ENCODE peak calls at places on chromosomes 7 and 10, in five cellular contexts. S is GM12878, X is MCF 10A, B is brain microvascular endothelial cell, D is colonic mucosa. A is an unnamed sample.

GRCh38 chr10:45061982-45062381 is 61.3 kb downstream of the ZNF22 start:
- DNase-seq in X (peak; percentile 23), S (no peak), B (no peak), D (no peak), A (no peak)

GRCh38 chr10:20327954-20328353 is 511.7 kb downstream of the PLXDC2 start:
- DNase-seq in X (no peak), S (no peak), D (no peak), B (no peak), A (no peak)

GRCh38 chr10:81920213-81920829 is 45.3 kb downstream of the NRG3 start:
- DNase-seq in X (peak; percentile 30), S (no peak), D (no peak), B (no peak), A (peak; percentile 31)

GRCh38 chr10:132464256-132465192 is 67.5 kb downstream of the PWWP2B start:
- DNase-seq in D (peak; percentile 62), B (no peak), X (no peak), S (no peak), A (no peak)

GRCh38 chr10:102988404-102989314 is 70.6 kb downstream of the CNNM2 start:
- DNase-seq in S (no peak), B (peak; percentile 40), X (peak; percentile 46), D (no peak), A (no peak)

GRCh38 chr10:11134411-11134810 is 116.7 kb downstream of the CELF2 start:
- DNase-seq in X (no peak), S (no peak), B (no peak), D (no peak), A (no peak)

GRCh38 chr7:87231243-87231642 is 11.7 kb upstream of the TMEM243 start:
- DNase-seq in S (no peak), D (no peak), X (no peak), B (no peak), A (no peak)

GRCh38 chr7:95794917-95795515 is 22.7 kb downstream of the DYNC1I1 start:
- DNase-seq in X (peak; percentile 53), S (no peak), D (no peak), B (peak; percentile 33), A (no peak)

GRCh38 chr7:33471636-33472242 is 342.4 kb downstream of the BBS9 start:
- DNase-seq in D (no peak), X (no peak), B (no peak), S (no peak), A (no peak)

GRCh38 chr7:116779921-116780320 is 82.5 kb upstream of the CAPZA2 start:
- DNase-seq in D (no peak), S (no peak), B (no peak), X (no peak), A (no peak)

GRCh38 chr7:47801423-47801822 is 146.8 kb downstream of the PKD1L1 start:
- DNase-seq in D (no peak), B (no peak), X (no peak), S (no peak), A (no peak)

GRCh38 chr7:40530292-40530691 is 395.5 kb downstream of the SUGCT start:
- DNase-seq in S (no peak), B (no peak), D (no peak), X (no peak), A (no peak)

GRCh38 chr7:86202833-86203232 is 440.9 kb upstream of the GRM3 start:
- DNase-seq in B (no peak), S (no peak), D (no peak), X (no peak), A (no peak)

GRCh38 chr10:775245-776075 is 86.0 kb upstream of the DIP2C start:
- DNase-seq in D (no peak), B (no peak), X (peak; percentile 86), S (no peak), A (no peak)

GRCh38 chr7:16203065-16203464 is 218.3 kb downstream of the CRPPA start:
- DNase-seq in D (peak; percentile 71), S (no peak), X (peak; percentile 49), B (no peak), A (no peak)

GRCh38 chr10:131697461-131698128 is 203.2 kb upstream of the PPP2R2D start:
- DNase-seq in B (no peak), D (no peak), S (no peak), X (no peak), A (no peak)

GRCh38 chr7:22447759-22448158 is 52.2 kb downstream of the STEAP1B start:
- DNase-seq in X (no peak), B (no peak), S (peak; percentile 88), D (no peak), A (no peak)

GRCh38 chr7:3922175-3922635 is 621.2 kb downstream of the SDK1 start:
- DNase-seq in B (peak; percentile 99), X (peak; percentile 85), D (peak; percentile 27), S (no peak), A (peak; percentile 7)

GRCh38 chr10:37789590-37789989 is 67.8 kb downstream of the ZNF248 start:
- DNase-seq in S (no peak), B (no peak), D (no peak), X (no peak), A (no peak)

GRCh38 chr7:151796091-151796870 is 80.6 kb downstream of the PRKAG2 start:
- DNase-seq in D (peak; percentile 47), X (peak; percentile 84), B (no peak), S (no peak), A (peak; percentile 32)
- TF ChIP-seq CTCF in D (no peak), X (no peak), B (no peak), S (no peak), A (no peak)

DNA sequence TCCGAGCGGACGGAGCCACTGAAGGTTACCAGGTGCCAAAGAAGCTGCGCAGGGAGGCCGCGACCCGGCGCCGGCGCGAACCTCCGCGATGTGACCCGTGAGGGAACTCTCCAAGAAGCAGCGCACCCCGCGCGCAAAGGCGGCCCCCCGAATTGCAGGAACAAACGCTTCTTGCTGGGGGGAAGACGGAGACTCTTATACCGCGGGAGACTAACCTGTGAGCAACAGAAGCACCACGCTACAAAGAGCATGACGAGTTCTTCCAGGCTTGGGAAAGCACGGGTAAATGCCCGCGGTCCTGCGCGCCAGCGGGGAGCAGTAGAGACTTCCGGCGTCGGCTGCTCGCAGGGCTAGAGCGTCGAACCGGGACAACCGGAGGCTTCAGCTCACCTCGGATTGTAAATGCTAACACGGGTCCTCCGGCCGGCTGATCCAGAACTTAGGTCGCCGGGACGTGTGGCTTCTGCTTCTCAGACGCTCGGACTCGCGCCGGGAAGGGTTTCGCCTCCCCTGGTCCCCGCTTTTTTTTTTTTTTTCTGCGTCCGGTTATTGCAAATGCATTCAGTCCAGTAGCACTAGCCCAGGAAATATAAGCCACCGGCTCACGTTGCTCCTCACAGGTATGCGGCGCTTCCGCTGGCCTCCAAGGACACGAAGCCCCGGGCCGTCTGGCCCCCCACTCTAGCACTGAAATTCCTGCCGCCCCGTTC is at the start of gene COA1:
- DNase-seq in X (peak; percentile 89), B (peak; percentile 84), S (peak; percentile 68), D (peak; percentile 89), A (peak; percentile 85)
- TF ChIP-seq CTCF in X (no peak), B (peak; percentile 11), S (no peak), D (no peak), A (peak; percentile 26)

GRCh38 chr10:6406220-6407033 is 173.6 kb downstream of the PRKCQ start:
- DNase-seq in B (peak; percentile 36), X (peak; percentile 46), D (no peak), S (no peak), A (peak; percentile 57)

GRCh38 chr10:6410830-6411229 is 169.2 kb downstream of the PRKCQ start:
- DNase-seq in D (no peak), S (no peak), X (no peak), B (no peak), A (no peak)

GRCh38 chr10:6409982-6410694 is 169.9 kb downstream of the PRKCQ start:
- DNase-seq in S (no peak), D (peak; percentile 53), B (peak; percentile 7), X (no peak), A (peak; percentile 54)

GRCh38 chr10:6407034-6407721 is 172.9 kb downstream of the PRKCQ start:
- DNase-seq in D (no peak), S (no peak), X (no peak), B (no peak), A (no peak)

DNA sequence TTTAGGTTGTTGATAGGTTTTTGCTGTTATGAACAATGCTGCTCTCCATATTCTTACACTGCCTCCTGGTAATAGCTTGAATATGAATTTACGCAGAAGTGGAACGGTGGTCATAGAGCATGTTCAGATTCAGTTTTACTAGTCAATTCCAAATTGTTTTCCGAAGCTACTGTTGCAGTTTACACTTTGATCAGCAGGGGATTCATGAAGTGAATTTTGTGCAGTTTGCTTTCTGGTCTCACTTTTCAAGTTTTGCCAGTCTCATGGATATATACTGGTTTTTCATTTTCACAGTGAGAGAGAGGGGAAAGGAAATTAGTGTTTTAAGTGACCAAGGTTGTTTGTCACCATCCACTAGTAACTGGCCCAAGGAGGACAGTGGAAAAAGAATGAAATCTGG is 171.3 kb downstream of the PRKCQ start:
- DNase-seq in B (no peak), X (no peak), S (no peak), D (no peak), A (no peak)
- TF ChIP-seq CTCF in B (no peak), X (no peak), S (no peak), D (no peak), A (no peak)

GRCh38 chr7:151518105-151518780 is 1.5 kb downstream of the RHEB start:
- DNase-seq in D (peak; percentile 75), X (peak; percentile 63), S (no peak), B (peak; percentile 29), A (peak; percentile 81)
- TF ChIP-seq CTCF in D (no peak), X (no peak), S (peak; percentile 28), B (no peak), A (no peak)

GRCh38 chr7:150927157-150927953 is 50.8 kb downstream of the KCNH2 start:
- DNase-seq in S (no peak), X (no peak), D (no peak), B (no peak), A (no peak)
- TF ChIP-seq CTCF in S (no peak), X (no peak), D (no peak), B (no peak), A (no peak)

DNA sequence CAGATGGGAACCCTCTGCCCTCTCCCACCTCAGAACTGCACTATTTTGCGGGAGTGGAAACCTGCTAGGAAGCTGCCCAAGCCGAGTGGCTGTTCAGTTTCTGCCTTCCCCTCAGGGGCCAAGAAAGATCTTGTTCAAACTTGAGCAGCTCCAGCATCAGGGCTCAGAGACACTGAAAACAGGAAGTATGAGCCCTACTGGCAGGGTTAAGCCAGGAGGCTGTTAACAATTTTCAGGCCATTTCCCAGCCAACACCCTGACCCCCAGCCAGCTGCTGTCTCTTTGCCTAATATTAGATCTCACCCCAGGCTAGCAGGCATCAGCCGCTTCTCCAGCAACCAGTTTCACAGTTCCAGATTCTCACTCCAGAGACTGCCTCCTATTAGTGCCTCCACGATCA is 9.2 kb downstream of the PLAU start:
- DNase-seq in B (no peak), S (no peak), X (peak; percentile 91), D (peak; percentile 32), A (no peak)
- TF ChIP-seq CTCF in B (peak; percentile 5), S (no peak), X (no peak), D (no peak), A (no peak)

GRCh38 chr10:90007226-90007625 is 305.8 kb downstream of the KIF20B start:
- DNase-seq in S (no peak), X (peak; percentile 71), B (no peak), D (no peak), A (no peak)
- TF ChIP-seq CTCF in S (no peak), X (no peak), B (no peak), D (no peak), A (no peak)